ENCODE peak calls at places on chromosomes 2 and 18, in five cellular contexts. E is sigmoid colon, S is WERI-Rb-1, Y is transverse colon, M is IMR-90. W is an unnamed sample.

GRCh38 chr18:48472610-48473009 is 63.4 kb upstream of the ZBTB7C start:
- DNase-seq in E (no peak), S (no peak), Y (no peak), M (no peak), W (no peak)

GRCh38 chr2:74201596-74201995 is 3.2 kb downstream of the MTHFD2 start:
- DNase-seq in E (no peak), S (no peak), Y (no peak), M (peak), W (no peak)

GRCh38 chr2:189624648-189625355 is 36.5 kb upstream of the ASNSD1 start:
- DNase-seq in E (no peak), S (no peak), Y (no peak), M (no peak), W (no peak)

GRCh38 chr2:151616760-151617339 is 117.4 kb downstream of the NEB start:
- DNase-seq in E (no peak), S (no peak), Y (no peak), M (no peak), W (no peak)

GRCh38 chr2:232336956-232337700 is 41.4 kb upstream of the ALPP start:
- DNase-seq in E (peak), S (no peak), Y (no peak), M (no peak), W (no peak)

GRCh38 chr2:230989731-230990130 is 6.2 kb upstream of the SPATA3 start:
- DNase-seq in E (no peak), S (no peak), Y (no peak), M (no peak), W (no peak)

GRCh38 chr18:44917865-44918476 is 237.3 kb downstream of the SETBP1 start:
- DNase-seq in E (no peak), S (no peak), Y (no peak), M (no peak), W (no peak)

GRCh38 chr18:36901277-36901701 is 72.4 kb downstream of the KIAA1328 start:
- DNase-seq in E (no peak), S (no peak), Y (no peak), M (peak), W (no peak)

GRCh38 chr2:85804583-85804982 is 50.8 kb downstream of the ATOH8 start:
- DNase-seq in E (peak), S (no peak), Y (peak), M (no peak), W (no peak)

GRCh38 chr2:204360218-204361007 is 184.9 kb upstream of the PARD3B start:
- DNase-seq in E (no peak), S (no peak), Y (no peak), M (no peak), W (no peak)

GRCh38 chr2:236176417-236176816 is 8.2 kb upstream of the GBX2 start:
- DNase-seq in E (peak), S (peak), Y (no peak), M (peak), W (no peak)

GRCh38 chr2:71950256-71951066 is 197.2 kb downstream of the CYP26B1 start:
- DNase-seq in E (peak), S (no peak), Y (no peak), M (no peak), W (no peak)

GRCh38 chr2:63842149-63843061 is 709 bp downstream of the UGP2 start:
- DNase-seq in E (peak), S (no peak), Y (peak), M (peak), W (peak)

GRCh38 chr2:154686162-154686561 is 12.3 kb upstream of the KCNJ3 start:
- DNase-seq in E (no peak), S (no peak), Y (no peak), M (no peak), W (no peak)

GRCh38 chr2:68287580-68288441 is 31.9 kb downstream of the CNRIP1 start:
- DNase-seq in E (no peak), S (no peak), Y (no peak), M (peak), W (no peak)

GRCh38 chr18:46660955-46661749 is 4.1 kb upstream of the LOXHD1 start:
- DNase-seq in E (no peak), S (peak), Y (no peak), M (peak), W (no peak)

GRCh38 chr2:195543902-195544894 is 112.8 kb upstream of the SLC39A10 start:
- DNase-seq in E (no peak), S (no peak), Y (no peak), M (peak), W (peak)

GRCh38 chr18:22563098-22563707 is 145.5 kb upstream of the CTAGE1 start:
- DNase-seq in E (no peak), S (peak), Y (peak), M (peak), W (peak)

GRCh38 chr2:234496835-234497591 is at the start of gene ARL4C:
- DNase-seq in E (peak), S (peak), Y (peak), M (peak), W (no peak)
- TF ChIP-seq CTCF in E (no peak), S (no peak), Y (no peak), M (peak), W (peak)

GRCh38 chr2:54086157-54086556 is 29.3 kb upstream of the ACYP2 start:
- DNase-seq in E (no peak), S (no peak), Y (no peak), M (no peak), W (no peak)
- H3K27ac ChIP-seq in E (no peak), S (no peak), Y (no peak), M (no peak), W (no peak)

DNA sequence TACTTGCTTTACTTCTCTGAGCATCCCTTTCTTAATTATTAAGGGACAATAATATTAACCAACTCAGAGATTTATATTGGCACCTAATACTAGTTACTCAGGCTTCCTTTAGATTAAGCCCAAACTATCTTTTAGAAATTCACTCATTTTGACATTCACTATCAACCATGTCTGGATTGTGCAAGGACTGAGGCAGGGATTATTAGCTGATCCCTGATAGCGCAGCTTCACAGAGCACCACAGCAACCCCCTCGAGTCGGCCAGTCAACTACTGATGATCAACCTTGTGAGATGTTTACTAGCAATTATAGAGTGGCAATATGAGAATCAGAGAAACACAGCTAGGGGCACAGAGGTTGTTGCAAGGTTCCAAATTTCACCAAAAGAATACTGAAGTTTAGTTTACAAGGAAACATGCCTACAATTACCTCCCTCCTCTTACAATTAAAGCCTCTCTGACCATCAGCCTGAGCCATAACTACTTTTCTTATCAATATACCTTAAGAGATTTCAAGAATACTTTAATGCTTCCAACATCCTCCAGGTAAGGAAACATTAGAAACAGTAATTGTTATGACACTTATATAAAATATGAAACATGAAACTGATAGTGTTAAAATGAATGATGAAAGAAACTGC is 191.6 kb downstream of the TCF4 start:
- DNase-seq in E (no peak), S (no peak), Y (no peak), M (no peak), W (no peak)
- H3K4me3 ChIP-seq in E (no peak), S (no peak), Y (no peak), M (no peak), W (no peak)

DNA sequence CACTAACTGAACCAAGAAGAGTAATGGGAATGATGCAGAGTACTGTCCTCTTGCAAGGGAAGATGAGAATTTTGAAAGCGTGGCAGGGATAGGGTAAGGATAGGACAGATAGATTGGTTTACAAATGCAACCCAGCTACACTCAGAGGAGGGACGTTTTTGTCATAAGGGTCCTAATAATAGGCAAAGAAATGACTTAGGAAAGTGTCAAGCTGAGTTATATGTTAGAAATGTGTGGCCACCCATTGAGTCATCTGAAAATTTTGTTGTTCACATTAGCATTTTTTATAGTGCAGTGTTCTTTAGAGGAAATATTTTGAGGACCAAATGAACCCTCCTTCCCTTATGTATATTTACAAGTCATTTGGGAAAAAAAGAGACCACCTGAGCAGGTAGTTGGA is 137.5 kb downstream of the PHLPP1 start:
- DNase-seq in E (no peak), S (no peak), Y (no peak), M (peak), W (no peak)
- TF ChIP-seq CTCF in E (no peak), S (no peak), Y (no peak), M (no peak), W (no peak)

DNA sequence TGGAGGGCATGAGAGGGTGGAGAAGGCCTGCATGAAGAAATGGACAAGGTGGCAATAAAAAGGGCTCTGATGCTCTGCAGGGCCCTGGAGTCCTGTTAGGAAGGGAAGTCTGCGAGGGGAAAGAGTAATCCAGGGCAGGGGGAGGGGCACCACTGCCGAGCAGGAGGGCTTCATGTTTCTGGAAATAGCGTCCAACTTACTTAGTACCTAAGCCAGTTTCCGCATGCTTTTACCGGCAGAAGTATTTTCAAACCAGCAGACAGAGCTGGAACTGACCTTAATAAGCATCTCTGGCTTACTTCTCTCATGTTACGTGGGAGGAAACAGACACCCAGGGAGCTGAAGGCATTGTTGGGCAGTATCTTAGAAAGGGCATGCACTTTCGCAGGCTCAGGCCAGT is 156.7 kb downstream of the GALNT14 start:
- DNase-seq in E (no peak), S (no peak), Y (no peak), M (no peak), W (no peak)
- H3K27ac ChIP-seq in E (peak), S (no peak), Y (peak), M (no peak), W (no peak)

GRCh38 chr2:226030369-226031077 is 631.0 kb downstream of the NYAP2 start:
- DNase-seq in E (no peak), S (peak), Y (no peak), M (no peak), W (no peak)
- H3K4me3 ChIP-seq in E (peak), S (peak), Y (peak), M (peak), W (peak)

DNA sequence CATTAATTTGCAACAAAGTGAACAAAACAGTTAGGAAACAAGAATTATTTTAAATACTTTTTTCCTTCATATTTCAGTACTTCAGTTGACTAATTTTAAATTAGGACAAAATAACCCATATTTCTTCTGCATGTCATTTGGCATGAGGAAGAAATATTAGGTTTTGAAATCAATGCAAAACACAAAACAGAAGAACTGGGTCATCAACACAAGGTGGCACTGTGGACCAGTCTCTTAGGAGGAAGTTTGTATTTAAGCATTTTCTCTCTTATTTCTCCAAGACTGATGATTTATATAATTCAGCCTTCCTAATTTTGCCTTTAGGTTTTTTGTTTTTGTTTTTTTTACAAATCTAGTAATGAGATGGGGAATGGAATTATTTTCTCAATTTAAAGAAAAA is 352.8 kb upstream of the KCNH7 start:
- DNase-seq in E (no peak), S (peak), Y (no peak), M (peak), W (no peak)
- TF ChIP-seq CTCF in E (no peak), S (peak), Y (peak), M (peak), W (peak)

DNA sequence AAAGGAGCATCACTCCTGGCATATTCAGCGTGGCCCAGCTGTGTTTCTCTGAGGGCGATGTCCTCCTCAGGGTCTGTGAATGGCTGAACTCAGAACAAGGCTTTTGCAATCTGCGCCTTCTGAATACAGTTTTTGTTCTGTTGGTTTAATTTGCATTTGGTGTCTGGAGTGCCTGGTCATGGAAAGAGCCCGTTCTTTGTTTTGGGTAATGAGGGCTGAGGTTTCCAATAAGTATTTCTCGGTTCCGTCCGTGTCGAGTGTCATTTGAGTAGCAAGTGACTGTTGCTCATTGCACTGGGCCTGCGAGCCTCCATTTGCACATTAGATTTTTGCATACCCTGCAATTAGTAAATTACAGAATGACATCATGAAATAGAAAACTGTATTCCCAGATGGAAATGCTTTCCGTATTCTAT is 57.3 kb downstream of the NEDD4L start:
- DNase-seq in E (no peak), S (no peak), Y (no peak), M (no peak), W (no peak)
- H3K27ac ChIP-seq in E (no peak), S (no peak), Y (no peak), M (no peak), W (no peak)

DNA sequence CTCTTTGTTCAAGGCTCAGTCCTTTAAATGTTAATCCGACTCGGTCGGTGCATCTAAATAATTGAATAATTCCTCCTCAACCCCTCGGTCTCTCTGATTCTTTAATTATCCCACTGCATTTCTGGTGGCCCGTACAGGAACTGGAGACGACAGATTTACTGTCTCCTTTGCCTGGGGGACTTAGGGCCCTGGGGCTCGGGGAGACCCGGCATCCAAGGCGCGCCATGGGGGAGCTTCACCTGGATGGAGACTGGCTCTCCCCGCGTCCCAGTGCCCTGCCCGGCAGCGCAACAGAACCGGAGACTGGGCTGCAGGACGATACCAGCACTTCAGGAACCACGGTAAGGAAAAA is 47.7 kb upstream of the SELENOI start:
- DNase-seq in E (no peak), S (peak), Y (no peak), M (no peak), W (no peak)
- H3K4me3 ChIP-seq in E (peak), S (peak), Y (peak), M (no peak), W (no peak)